ENCODE peak calls at places on chromosomes 16 and 17, in six cellular contexts. V is H1, K is IMR-90, S is mesendoderm, E is H9, A is mesenchymal stem cell. R is an unnamed sample. For H3K79me1 and H3K4me1, the result is how much of the 10 kb centered on the place peaks cover.

GRCh38 chr17:35890774-35891155 is 10.6 kb upstream of the CCL5 start:
- DNase-seq in S (peak), K (no peak), E (peak), V (no peak), A (no peak), R (no peak)

GRCh38 chr17:40818343-40818732 is 4.1 kb downstream of the KRT10 start:
- DNase-seq in S (no peak), K (no peak), V (no peak), A (no peak), E (no peak), R (no peak)

GRCh38 chr17:49830605-49831004 is 17.3 kb downstream of the TAC4 start:
- DNase-seq in V (no peak), E (no peak), K (no peak), A (no peak), S (no peak), R (no peak)

GRCh38 chr16:24346734-24347133 is 90.6 kb downstream of the CACNG3 start:
- DNase-seq in K (no peak), V (no peak), S (no peak), A (no peak), E (no peak), R (no peak)

GRCh38 chr17:69448431-69449102 is 34.1 kb downstream of the MAP2K6 start:
- DNase-seq in E (peak), A (peak), K (no peak), V (peak), S (peak), R (no peak)

GRCh38 chr16:27364493-27365141 is 37.4 kb upstream of the IL21R start:
- DNase-seq in A (no peak), K (no peak), V (no peak), E (no peak), S (no peak), R (peak)

GRCh38 chr17:61384384-61385090 is 15.1 kb upstream of the TBX2 start:
- DNase-seq in K (no peak), E (no peak), A (no peak), V (no peak), S (no peak), R (no peak)

GRCh38 chr17:50763716-50764450 is 3.4 kb downstream of the ANKRD40CL start:
- DNase-seq in K (no peak), V (no peak), S (peak), A (no peak), E (no peak), R (peak)

GRCh38 chr17:47305302-47305923 is 18.3 kb upstream of the EFCAB13 start:
- DNase-seq in V (no peak), A (peak), S (peak), E (no peak), K (peak), R (no peak)

GRCh38 chr17:34151081-34151480 is 104.0 kb upstream of the CCL2 start:
- DNase-seq in A (no peak), S (peak), E (no peak), V (no peak), K (no peak), R (no peak)

GRCh38 chr17:69218986-69219385 is 9.6 kb downstream of the ABCA10 start:
- DNase-seq in E (no peak), S (no peak), K (no peak), V (no peak), A (no peak), R (no peak)

GRCh38 chr16:2919511-2920255 is 8.0 kb downstream of the FLYWCH1 start:
- DNase-seq in V (no peak), A (peak), S (peak), E (peak), K (peak), R (peak)

GRCh38 chr16:27867122-27868110 is 196.1 kb downstream of the GSG1L start:
- DNase-seq in A (peak), K (peak), V (peak), E (peak), S (peak), R (peak)

GRCh38 chr16:11597737-11598136 is 11.0 kb upstream of the LITAF start:
- DNase-seq in V (no peak), A (peak), E (no peak), K (no peak), S (no peak), R (peak)

GRCh38 chr16:84612686-84613085 is 5.2 kb downstream of the COTL1 start:
- DNase-seq in S (no peak), E (no peak), A (no peak), V (no peak), K (no peak), R (no peak)

GRCh38 chr16:86496262-86496928 is 13.9 kb upstream of the FOXF1 start:
- DNase-seq in K (no peak), S (no peak), A (peak), E (no peak), V (no peak), R (no peak)

GRCh38 chr16:85546585-85547447 is 66.3 kb upstream of the GSE1 start:
- DNase-seq in K (no peak), S (no peak), E (no peak), A (no peak), V (no peak), R (peak)

GRCh38 chr16:72367841-72368240 is 195.9 kb upstream of the PMFBP1 start:
- DNase-seq in A (no peak), S (no peak), K (no peak), E (no peak), V (no peak), R (no peak)

GRCh38 chr16:4123617-4124300 is 7.5 kb upstream of the ADCY9 start:
- DNase-seq in S (no peak), K (peak), V (no peak), E (no peak), A (peak), R (peak)

GRCh38 chr17:46024590-46024989 is 25.5 kb downstream of the STH start:
- DNase-seq in A (no peak), S (no peak), V (no peak), K (no peak), E (no peak), R (no peak)

GRCh38 chr17:41705271-41705991 is 6.7 kb upstream of the GAST start:
- DNase-seq in A (peak), K (peak), S (no peak), V (peak), E (peak), R (no peak)

GRCh38 chr17:8724451-8724850 is 20.2 kb downstream of the CCDC42 start:
- DNase-seq in E (no peak), V (no peak), S (peak), K (no peak), A (no peak), R (peak)

GRCh38 chr16:27754788-27755690 is 205.1 kb downstream of the KATNIP start:
- DNase-seq in S (peak), V (no peak), A (no peak), E (no peak), K (no peak), R (no peak)

GRCh38 chr16:66224636-66225035 is 141.9 kb upstream of the CDH5 start:
- DNase-seq in S (no peak), V (no peak), K (no peak), A (no peak), E (no peak), R (no peak)

GRCh38 chr16:61820398-61820797 is 215.8 kb downstream of the CDH8 start:
- DNase-seq in A (peak), S (no peak), V (no peak), K (no peak), E (no peak), R (no peak)

GRCh38 chr16:75593308-75593707 is 27.1 kb downstream of the GABARAPL2 start:
- DNase-seq in E (no peak), V (no peak), A (no peak), S (no peak), K (no peak), R (no peak)

GRCh38 chr17:40121191-40121885 is 433 bp upstream of the MSL1 start:
- DNase-seq in E (peak), K (peak), S (no peak), V (no peak), A (peak), R (no peak)

GRCh38 chr17:50053654-50053960 is 2.3 kb upstream of the ITGA3 start:
- DNase-seq in S (no peak), V (no peak), A (peak), K (peak), E (no peak), R (peak)

GRCh38 chr17:49327835-49328784 is 33.9 kb downstream of the ZNF652 start:
- DNase-seq in S (no peak), V (no peak), K (peak), A (no peak), E (no peak), R (peak)

GRCh38 chr16:77816293-77816692 is 27.9 kb downstream of the VAT1L start:
- DNase-seq in S (no peak), E (no peak), V (no peak), A (peak), K (peak), R (no peak)

GRCh38 chr17:42017866-42018200 is 594 bp upstream of the DNAJC7 start:
- DNase-seq in S (peak), V (no peak), E (peak), K (no peak), A (no peak), R (no peak)

GRCh38 chr16:31705371-31705770 is 168.2 kb upstream of the ZNF267 start:
- DNase-seq in V (no peak), S (no peak), E (no peak), A (no peak), K (no peak), R (no peak)
- H3K79me1 ChIP-seq in V (under half), S (under half), E (under half), A (under half), K (under half), R (under half)

DNA sequence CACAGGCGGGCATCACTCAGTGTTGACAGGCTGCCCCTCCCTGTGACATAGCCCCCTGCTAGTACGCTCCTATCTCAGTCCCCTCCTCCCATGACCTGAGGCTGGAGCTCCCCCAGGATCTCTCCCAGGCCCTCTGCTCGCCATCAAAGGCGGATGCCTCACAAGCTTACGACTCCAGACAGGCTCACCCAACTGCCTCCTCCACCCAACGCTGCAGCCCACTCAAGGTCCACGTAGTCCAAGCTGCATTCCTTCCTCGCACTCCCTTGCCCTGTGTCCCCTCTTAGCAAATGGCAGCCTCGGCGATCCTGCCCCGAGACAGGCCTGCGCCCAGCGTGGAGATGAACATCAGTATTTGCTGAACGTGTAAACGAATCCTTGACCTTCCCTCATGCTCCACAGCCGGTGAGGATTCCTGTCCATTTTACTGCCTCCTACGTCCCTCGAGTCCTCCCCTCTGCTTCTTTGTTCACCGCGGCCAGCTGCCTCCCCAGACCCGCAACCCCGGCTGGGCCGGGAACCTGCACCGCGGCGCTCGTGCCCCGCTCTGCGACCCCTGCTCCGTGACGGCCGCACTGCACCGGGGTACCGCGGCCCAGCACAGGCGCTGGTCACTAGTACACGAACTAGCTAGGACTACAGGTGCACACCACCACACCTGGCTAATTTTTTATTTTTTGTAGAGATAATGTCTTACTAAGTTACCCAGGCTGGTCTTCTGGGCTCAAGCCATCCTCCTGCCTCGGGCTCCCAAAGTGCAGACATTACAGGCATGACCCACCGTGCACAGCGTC is 838 bp upstream of the TMEM97 start:
- DNase-seq in S (peak), V (no peak), A (no peak), K (no peak), E (peak), R (no peak)
- H3K4me1 ChIP-seq in S (under half), V (under half), A (under half), K (under half), E (under half), R (under half)

GRCh38 chr17:81044764-81045589 is 10.0 kb downstream of the BAIAP2 start:
- DNase-seq in K (peak), S (no peak), A (peak), V (no peak), E (no peak), R (peak)
- H3K79me1 ChIP-seq in K (under half), S (under half), A (under half), V (under half), E (under half), R (under half)

GRCh38 chr16:31179153-31179746 is 689 bp upstream of the FUS start:
- DNase-seq in S (no peak), V (no peak), A (no peak), K (no peak), E (no peak), R (no peak)
- H3K4me1 ChIP-seq in S (under half), V (under half), A (under half), K (under half), E (under half), R (under half)

GRCh38 chr17:81044428-81044763 is 9.4 kb downstream of the BAIAP2 start:
- DNase-seq in E (no peak), A (no peak), K (no peak), S (no peak), V (no peak), R (no peak)

GRCh38 chr17:81043319-81043724 is 8.4 kb downstream of the BAIAP2 start:
- DNase-seq in V (no peak), E (no peak), K (no peak), A (no peak), S (no peak), R (no peak)

GRCh38 chr17:81045590-81046095 is 10.7 kb downstream of the BAIAP2 start:
- DNase-seq in E (no peak), A (no peak), V (no peak), S (no peak), K (no peak), R (no peak)

GRCh38 chr17:81042606-81043005 is 7.7 kb downstream of the BAIAP2 start:
- DNase-seq in E (no peak), A (peak), S (no peak), K (no peak), V (no peak), R (peak)

GRCh38 chr17:81043725-81044427 is 8.9 kb downstream of the BAIAP2 start:
- DNase-seq in A (peak), V (peak), K (no peak), S (peak), E (peak), R (peak)
- H3K79me1 ChIP-seq in A (under half), V (under half), K (under half), S (under half), E (under half), R (under half)